ENCODE peak calls at places on chromosomes 13 and 19, in eight cellular contexts. K is mucosa of descending colon, H is right lobe of liver, Z is hepatocyte, N is Peyer's patch, J is colonic mucosa, F is lower lobe of right lung, C is heart right ventricle. T is an unnamed sample.

GRCh38 chr13:23723463-23723862 is 153.3 kb downstream of the TNFRSF19 start:
- DNase-seq in K (no peak), H (no peak), Z (no peak), N (no peak), J (no peak), F (no peak), C (no peak), T (no peak)

GRCh38 chr13:76972430-76972829 is 19.5 kb upstream of the CLN5 start:
- DNase-seq in K (no peak), H (no peak), Z (no peak), N (no peak), J (no peak), F (no peak), C (no peak), T (no peak)

GRCh38 chr19:2027361-2027760 is 11.8 kb upstream of the BTBD2 start:
- DNase-seq in K (no peak), H (no peak), Z (no peak), N (no peak), J (no peak), F (no peak), C (no peak), T (no peak)

GRCh38 chr13:53873558-53873957 is 844.9 kb downstream of the OLFM4 start:
- DNase-seq in K (no peak), H (no peak), Z (no peak), N (peak), J (no peak), F (no peak), C (no peak), T (no peak)

GRCh38 chr19:48558018-48558684 is 6.2 kb downstream of the SULT2B1 start:
- DNase-seq in K (peak), H (peak), Z (peak), N (peak), J (peak), F (peak), C (peak), T (no peak)

GRCh38 chr13:79796116-79796515 is 315.2 kb downstream of the NDFIP2 start:
- DNase-seq in K (no peak), H (no peak), Z (no peak), N (no peak), J (no peak), F (no peak), C (no peak), T (no peak)

GRCh38 chr13:90552702-90553101 is 794.8 kb upstream of the MIR17HG start:
- DNase-seq in K (no peak), H (no peak), Z (no peak), N (no peak), J (no peak), F (no peak), C (no peak), T (no peak)

GRCh38 chr19:23283925-23284324 is 33.7 kb upstream of the ZNF724 start:
- DNase-seq in K (peak), H (no peak), Z (peak), N (peak), J (peak), F (peak), C (peak), T (no peak)

GRCh38 chr19:49614096-49614857 is 23.3 kb downstream of the PRR12 start:
- DNase-seq in K (no peak), H (no peak), Z (no peak), N (no peak), J (no peak), F (no peak), C (no peak), T (no peak)

GRCh38 chr13:44347905-44348304 is 25.7 kb upstream of the SERP2 start:
- DNase-seq in K (no peak), H (no peak), Z (no peak), N (no peak), J (no peak), F (no peak), C (no peak), T (no peak)

GRCh38 chr19:55082023-55082851 is 6.6 kb downstream of the EPS8L1 start:
- DNase-seq in K (peak), H (no peak), Z (peak), N (peak), J (no peak), F (no peak), C (no peak), T (peak)

GRCh38 chr19:13865578-13866462 is 11.1 kb upstream of the NANOS3 start:
- DNase-seq in K (no peak), H (no peak), Z (no peak), N (no peak), J (peak), F (no peak), C (no peak), T (no peak)

GRCh38 chr13:83732755-83733154 is 149.5 kb downstream of the SLITRK1 start:
- DNase-seq in K (no peak), H (no peak), Z (no peak), N (no peak), J (no peak), F (no peak), C (no peak), T (no peak)

GRCh38 chr13:52447354-52447753 is 3.1 kb downstream of the VPS36 start:
- DNase-seq in K (no peak), H (no peak), Z (no peak), N (no peak), J (no peak), F (no peak), C (no peak), T (no peak)

GRCh38 chr19:53101518-53101917 is 1.7 kb downstream of the ZNF160 start:
- DNase-seq in K (no peak), H (no peak), Z (peak), N (no peak), J (no peak), F (no peak), C (no peak), T (no peak)

GRCh38 chr13:20193142-20193923 is 595 bp upstream of the GJB2 start:
- DNase-seq in K (peak), H (no peak), Z (no peak), N (no peak), J (no peak), F (no peak), C (no peak), T (no peak)

GRCh38 chr13:48902421-48902820 is 73.3 kb upstream of the FNDC3A start:
- DNase-seq in K (no peak), H (no peak), Z (peak), N (no peak), J (no peak), F (no peak), C (no peak), T (no peak)

GRCh38 chr19:11963566-11964355 is 1.1 kb upstream of the ZNF763 start:
- DNase-seq in K (peak), H (peak), Z (peak), N (peak), J (peak), F (peak), C (peak), T (peak)

GRCh38 chr13:30845297-30846214 is 60.5 kb upstream of the MEDAG start:
- DNase-seq in K (no peak), H (no peak), Z (no peak), N (no peak), J (no peak), F (no peak), C (no peak), T (no peak)

GRCh38 chr13:35957174-35957867 is 173.9 kb downstream of the DCLK1 start:
- DNase-seq in K (no peak), H (no peak), Z (no peak), N (no peak), J (no peak), F (no peak), C (no peak), T (no peak)

GRCh38 chr13:38308736-38309135 is 40.9 kb upstream of the UFM1 start:
- DNase-seq in K (no peak), H (no peak), Z (peak), N (no peak), J (no peak), F (no peak), C (no peak), T (no peak)

GRCh38 chr19:1214862-1215731 is 9.5 kb downstream of the STK11 start:
- DNase-seq in K (no peak), H (peak), Z (no peak), N (no peak), J (no peak), F (peak), C (peak), T (peak)

GRCh38 chr13:32040052-32040642 is 8.6 kb downstream of the FRY start:
- DNase-seq in K (no peak), H (no peak), Z (no peak), N (no peak), J (no peak), F (no peak), C (no peak), T (no peak)

GRCh38 chr13:49669735-49670309 is 21.5 kb downstream of the EBPL start:
- DNase-seq in K (peak), H (no peak), Z (peak), N (no peak), J (peak), F (no peak), C (peak), T (no peak)

GRCh38 chr13:31797154-31797775 is 57.9 kb downstream of the RXFP2 start:
- DNase-seq in K (peak), H (no peak), Z (peak), N (no peak), J (no peak), F (no peak), C (no peak), T (no peak)

GRCh38 chr19:604355-604754 is 14.7 kb downstream of the HCN2 start:
- DNase-seq in K (no peak), H (no peak), Z (no peak), N (no peak), J (peak), F (no peak), C (no peak), T (peak)

GRCh38 chr19:45927565-45928261 is 13.1 kb upstream of the NANOS2 start:
- DNase-seq in K (peak), H (peak), Z (peak), N (peak), J (peak), F (peak), C (peak), T (peak)
- H3K4me3 ChIP-seq in K (no peak), H (no peak), Z (no peak), N (no peak), J (no peak), F (no peak), C (no peak), T (peak)

DNA sequence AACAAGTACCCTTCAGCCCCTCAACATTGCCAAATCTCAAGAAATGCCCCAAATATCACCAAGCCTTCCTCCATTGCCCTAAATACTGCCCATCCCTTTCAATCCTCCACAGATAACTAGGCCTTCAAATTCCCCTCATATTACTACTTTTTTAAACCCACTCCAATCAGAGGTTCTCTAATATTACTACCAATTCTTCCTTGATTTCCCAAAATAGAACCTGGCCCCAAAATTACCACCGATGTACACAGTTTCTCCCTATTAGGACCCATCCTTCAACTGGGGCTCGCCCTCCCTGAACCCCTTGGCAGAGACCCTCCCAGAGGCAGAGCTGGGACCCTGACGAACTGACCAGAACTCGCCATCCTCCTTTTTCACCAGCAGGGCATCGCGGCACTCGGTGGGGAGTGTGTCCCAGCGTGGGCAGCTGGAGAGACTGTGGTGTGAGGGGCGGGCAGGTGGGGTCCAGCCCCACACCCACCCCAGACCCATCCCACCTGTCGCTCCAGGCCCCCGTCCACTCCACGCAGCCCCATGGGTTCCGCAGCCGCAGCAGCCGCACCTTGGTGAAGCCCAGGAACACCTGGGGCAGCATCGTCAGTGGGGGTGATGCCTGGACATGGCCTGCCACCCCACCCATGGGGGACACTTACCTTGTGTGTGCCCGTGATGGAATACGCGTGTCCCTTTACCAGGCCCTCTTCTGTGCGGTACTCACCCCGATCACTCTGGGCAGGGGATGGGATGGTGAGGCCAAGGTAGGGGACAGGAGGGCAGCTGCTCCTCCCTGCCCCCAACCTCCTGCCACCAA is 6.1 kb downstream of the CAPN12 start:
- DNase-seq in K (no peak), H (no peak), Z (no peak), N (no peak), J (no peak), F (peak), C (no peak), T (no peak)
- TF ChIP-seq CTCF in K (no peak), H (no peak), Z (no peak), N (no peak), J (no peak), F (no peak), C (no peak), T (no peak)

GRCh38 chr19:8460516-8461298 is 15.9 kb downstream of the HNRNPM start:
- DNase-seq in K (no peak), H (no peak), Z (no peak), N (no peak), J (no peak), F (no peak), C (no peak), T (no peak)
- H3K4me3 ChIP-seq in K (no peak), H (no peak), Z (no peak), N (no peak), J (no peak), F (peak), C (no peak), T (no peak)

DNA sequence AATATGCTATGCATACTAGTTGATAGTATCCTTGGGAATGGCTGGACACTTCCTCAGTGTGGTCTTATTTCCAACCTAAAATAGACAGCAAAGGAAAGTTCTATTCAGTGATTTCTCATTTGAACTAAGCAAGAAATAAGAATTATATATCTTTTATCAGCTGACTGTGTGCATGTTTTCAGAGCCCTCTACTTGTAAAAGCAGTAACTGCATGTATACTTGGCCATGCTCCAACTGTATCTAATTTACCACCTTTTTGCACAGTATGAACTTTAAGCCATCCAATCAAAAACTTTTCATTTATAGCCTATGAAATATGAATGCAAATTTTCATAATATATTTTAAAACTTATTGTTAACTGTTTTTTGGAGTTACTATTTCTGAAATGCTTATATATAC is 136.4 kb upstream of the PCDH9 start:
- DNase-seq in K (no peak), H (no peak), Z (peak), N (no peak), J (no peak), F (no peak), C (no peak), T (no peak)
- TF ChIP-seq CTCF in K (no peak), H (no peak), Z (no peak), N (no peak), J (no peak), F (no peak), C (no peak), T (no peak)

GRCh38 chr19:51549533-51550324 is 18.3 kb upstream of the SIGLEC6 start:
- DNase-seq in K (no peak), H (no peak), Z (no peak), N (peak), J (no peak), F (no peak), C (no peak), T (no peak)

GRCh38 chr19:51552996-51553725 is 17.9 kb upstream of the ZNF175 start:
- DNase-seq in K (peak), H (peak), Z (peak), N (peak), J (peak), F (peak), C (peak), T (no peak)

GRCh38 chr19:51550848-51551672 is 19.6 kb upstream of the SIGLEC6 start:
- DNase-seq in K (no peak), H (no peak), Z (no peak), N (no peak), J (no peak), F (no peak), C (no peak), T (no peak)

GRCh38 chr19:51552608-51552995 is 18.5 kb upstream of the ZNF175 start:
- DNase-seq in K (no peak), H (no peak), Z (no peak), N (no peak), J (no peak), F (no peak), C (no peak), T (no peak)

DNA sequence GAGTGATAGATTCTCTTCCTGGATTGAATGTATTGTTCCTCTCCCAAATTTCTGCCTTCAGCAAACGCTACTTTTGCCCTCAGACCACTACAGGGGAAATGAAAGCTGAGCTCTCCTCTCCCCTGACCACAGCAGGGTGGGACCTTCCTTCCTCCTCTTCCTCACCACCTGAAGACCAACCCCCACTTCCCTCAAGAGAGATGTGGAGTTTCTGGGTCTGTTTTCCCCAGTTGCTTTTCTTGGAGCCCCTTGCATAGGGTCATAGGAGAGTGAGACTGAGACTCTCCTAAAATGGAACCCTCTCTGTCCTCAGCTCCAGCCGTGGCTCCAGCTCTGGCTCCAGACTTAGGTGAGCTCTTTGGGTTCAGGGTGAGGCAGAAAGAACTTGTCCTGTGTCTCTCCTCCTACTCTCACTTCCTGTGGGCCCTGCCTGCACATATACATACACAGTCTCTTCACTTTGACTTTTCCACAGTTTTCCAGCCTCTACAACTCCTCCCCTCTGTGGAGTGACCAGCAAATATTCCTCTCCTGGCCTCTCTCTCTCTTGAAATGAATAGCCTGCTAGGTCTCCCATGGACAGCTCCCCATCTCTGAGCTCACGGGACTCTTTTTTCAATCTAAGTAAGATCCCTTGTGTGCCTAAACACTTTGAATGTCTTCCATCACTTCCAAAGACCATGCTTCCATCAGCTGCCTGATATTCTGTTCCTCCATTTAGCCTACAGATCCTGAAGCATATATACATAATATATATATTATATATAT is 19.2 kb upstream of the ZNF175 start:
- DNase-seq in K (no peak), H (no peak), Z (no peak), N (no peak), J (no peak), F (no peak), C (no peak), T (no peak)
- H3K4me3 ChIP-seq in K (no peak), H (no peak), Z (no peak), N (no peak), J (no peak), F (no peak), C (no peak), T (no peak)

GRCh38 chr13:46855166-46855565 is 41.7 kb downstream of the HTR2A start:
- DNase-seq in K (peak), H (no peak), Z (no peak), N (no peak), J (no peak), F (no peak), C (no peak), T (no peak)
- TF ChIP-seq CTCF in K (no peak), H (no peak), Z (no peak), N (no peak), J (no peak), F (no peak), C (no peak), T (no peak)

DNA sequence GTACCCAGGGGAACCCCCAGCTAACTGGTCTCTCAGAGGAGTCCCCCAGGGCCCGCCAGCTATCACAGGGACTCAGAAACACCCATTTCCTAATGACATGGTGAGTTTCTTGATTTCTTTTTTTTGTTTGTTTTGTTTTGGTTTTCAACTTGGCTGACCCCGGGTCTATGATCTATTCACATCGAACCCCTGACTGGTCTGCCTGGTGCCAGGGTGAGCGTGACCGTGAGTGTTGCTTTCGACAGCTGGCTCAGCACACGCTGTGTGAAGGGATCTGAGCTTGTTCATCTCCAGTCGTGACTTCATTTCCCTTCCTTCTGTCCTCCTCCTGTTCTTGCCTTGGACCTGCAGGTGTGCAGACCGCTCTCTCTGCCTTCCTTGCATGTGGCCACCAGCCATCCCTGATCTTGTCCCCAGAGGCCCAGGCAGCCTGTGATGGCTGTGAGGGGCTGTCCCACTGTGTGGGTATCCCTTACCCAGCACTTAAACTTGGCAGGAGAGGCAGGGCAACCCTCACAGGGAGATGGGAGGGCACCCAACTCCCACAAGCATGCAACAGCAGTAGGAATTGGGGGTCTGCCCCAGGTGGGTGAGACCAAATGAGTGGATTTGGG is 26.2 kb downstream of the TMEM161A start:
- DNase-seq in K (no peak), H (peak), Z (no peak), N (no peak), J (no peak), F (no peak), C (no peak), T (no peak)
- H3K4me3 ChIP-seq in K (no peak), H (no peak), Z (no peak), N (no peak), J (no peak), F (no peak), C (no peak), T (no peak)